ENCODE peak calls at places on chromosomes 16 and 17, in nine cellular contexts. One of them, this sample, is unnamed.
A peak's percentile ranks its signal among the peaks of the same experiment; 100 is the strongest.

GRCh38 chr17:37220609-37220953 is 155.2 kb upstream of the C17orf78 start:
- DNase-seq in endothelial cell of umbilical vein: peak; percentile 49
- DNase-seq in sigmoid colon: no peak
- DNase-seq in prostate gland: no peak
- DNase-seq in breast epithelium: no peak
- DNase-seq in transverse colon: peak; percentile 9
- DNase-seq in SK-N-MC: no peak
- DNase-seq in H1: no peak
- DNase-seq in Panc1: no peak
- DNase-seq in this sample: no peak

GRCh38 chr17:8803531-8804416 is 4.6 kb upstream of the MFSD6L start:
- DNase-seq in endothelial cell of umbilical vein: no peak
- DNase-seq in sigmoid colon: no peak
- DNase-seq in prostate gland: no peak
- DNase-seq in breast epithelium: no peak
- DNase-seq in transverse colon: no peak
- DNase-seq in SK-N-MC: no peak
- DNase-seq in H1: no peak
- DNase-seq in Panc1: no peak
- DNase-seq in this sample: no peak

GRCh38 chr16:4617880-4618279 is 3.2 kb upstream of the UBALD1 start:
- DNase-seq in endothelial cell of umbilical vein: no peak
- DNase-seq in sigmoid colon: no peak
- DNase-seq in prostate gland: no peak
- DNase-seq in breast epithelium: no peak
- DNase-seq in transverse colon: no peak
- DNase-seq in SK-N-MC: no peak
- DNase-seq in H1: no peak
- DNase-seq in Panc1: no peak
- DNase-seq in this sample: no peak

GRCh38 chr16:75854117-75854516 is 127.8 kb upstream of the CPHXL start:
- DNase-seq in endothelial cell of umbilical vein: no peak
- DNase-seq in sigmoid colon: no peak
- DNase-seq in prostate gland: no peak
- DNase-seq in breast epithelium: no peak
- DNase-seq in transverse colon: no peak
- DNase-seq in SK-N-MC: no peak
- DNase-seq in H1: no peak
- DNase-seq in Panc1: no peak
- DNase-seq in this sample: no peak

GRCh38 chr16:48494742-48495141 is 109.5 kb upstream of the SIAH1 start:
- DNase-seq in endothelial cell of umbilical vein: no peak
- DNase-seq in sigmoid colon: no peak
- DNase-seq in prostate gland: no peak
- DNase-seq in breast epithelium: no peak
- DNase-seq in transverse colon: no peak
- DNase-seq in SK-N-MC: no peak
- DNase-seq in H1: no peak
- DNase-seq in Panc1: no peak
- DNase-seq in this sample: no peak

GRCh38 chr16:3878610-3879009 is 1.9 kb downstream of the CREBBP start:
- DNase-seq in endothelial cell of umbilical vein: no peak
- DNase-seq in sigmoid colon: no peak
- DNase-seq in prostate gland: no peak
- DNase-seq in breast epithelium: no peak
- DNase-seq in transverse colon: no peak
- DNase-seq in SK-N-MC: no peak
- DNase-seq in H1: no peak
- DNase-seq in Panc1: no peak
- DNase-seq in this sample: no peak

GRCh38 chr17:77890771-77891170 is 67.7 kb upstream of the TNRC6C start:
- DNase-seq in endothelial cell of umbilical vein: no peak
- DNase-seq in sigmoid colon: peak; percentile 42
- DNase-seq in prostate gland: no peak
- DNase-seq in breast epithelium: no peak
- DNase-seq in transverse colon: no peak
- DNase-seq in SK-N-MC: no peak
- DNase-seq in H1: no peak
- DNase-seq in Panc1: no peak
- DNase-seq in this sample: peak; percentile 56

GRCh38 chr16:67150058-67150832 is 553 bp downstream of the B3GNT9 start:
- DNase-seq in endothelial cell of umbilical vein: peak; percentile 63
- DNase-seq in sigmoid colon: peak; percentile 78
- DNase-seq in prostate gland: no peak
- DNase-seq in breast epithelium: no peak
- DNase-seq in transverse colon: no peak
- DNase-seq in SK-N-MC: no peak
- DNase-seq in H1: no peak
- DNase-seq in Panc1: no peak
- DNase-seq in this sample: peak; percentile 79

GRCh38 chr16:27847030-27847550 is 216.4 kb downstream of the GSG1L start:
- DNase-seq in endothelial cell of umbilical vein: peak; percentile 27
- DNase-seq in sigmoid colon: peak; percentile 33
- DNase-seq in prostate gland: no peak
- DNase-seq in breast epithelium: no peak
- DNase-seq in transverse colon: no peak
- DNase-seq in SK-N-MC: no peak
- DNase-seq in H1: no peak
- DNase-seq in Panc1: no peak
- DNase-seq in this sample: peak; percentile 14

GRCh38 chr17:20216154-20216815 is 207.1 kb downstream of the SPECC1 start:
- DNase-seq in endothelial cell of umbilical vein: no peak
- DNase-seq in sigmoid colon: no peak
- DNase-seq in prostate gland: no peak
- DNase-seq in breast epithelium: no peak
- DNase-seq in transverse colon: no peak
- DNase-seq in SK-N-MC: no peak
- DNase-seq in H1: no peak
- DNase-seq in Panc1: no peak
- DNase-seq in this sample: no peak

GRCh38 chr17:76888661-76889060 is 20.5 kb downstream of the MGAT5B start:
- DNase-seq in endothelial cell of umbilical vein: no peak
- DNase-seq in sigmoid colon: no peak
- DNase-seq in prostate gland: no peak
- DNase-seq in breast epithelium: no peak
- DNase-seq in transverse colon: no peak
- DNase-seq in SK-N-MC: no peak
- DNase-seq in H1: no peak
- DNase-seq in Panc1: no peak
- DNase-seq in this sample: peak; percentile 44

GRCh38 chr17:67246648-67247415 is 1.8 kb upstream of the HELZ start:
- DNase-seq in endothelial cell of umbilical vein: peak; percentile 28
- DNase-seq in sigmoid colon: no peak
- DNase-seq in prostate gland: peak; percentile 65
- DNase-seq in breast epithelium: peak; percentile 57
- DNase-seq in transverse colon: peak; percentile 76
- DNase-seq in SK-N-MC: no peak
- DNase-seq in H1: peak; percentile 54
- DNase-seq in Panc1: no peak
- DNase-seq in this sample: peak; percentile 75

GRCh38 chr16:31472559-31473203 is 729 bp downstream of the TGFB1I1 start:
- DNase-seq in endothelial cell of umbilical vein: peak; percentile 81
- DNase-seq in sigmoid colon: peak; percentile 99
- DNase-seq in prostate gland: no peak
- DNase-seq in breast epithelium: peak; percentile 87
- DNase-seq in transverse colon: peak; percentile 93
- DNase-seq in SK-N-MC: no peak
- DNase-seq in H1: no peak
- DNase-seq in Panc1: peak; percentile 60
- DNase-seq in this sample: peak; percentile 80

GRCh38 chr16:4682616-4683254 is 10.6 kb upstream of the NUDT16L1 start:
- DNase-seq in endothelial cell of umbilical vein: no peak
- DNase-seq in sigmoid colon: peak; percentile 77
- DNase-seq in prostate gland: peak; percentile 64
- DNase-seq in breast epithelium: no peak
- DNase-seq in transverse colon: no peak
- DNase-seq in SK-N-MC: no peak
- DNase-seq in H1: peak; percentile 50
- DNase-seq in Panc1: no peak
- DNase-seq in this sample: peak; percentile 87

GRCh38 chr17:59353106-59353854 is 21.8 kb downstream of the YPEL2 start:
- DNase-seq in endothelial cell of umbilical vein: no peak
- DNase-seq in sigmoid colon: no peak
- DNase-seq in prostate gland: no peak
- DNase-seq in breast epithelium: no peak
- DNase-seq in transverse colon: no peak
- DNase-seq in SK-N-MC: no peak
- DNase-seq in H1: no peak
- DNase-seq in Panc1: no peak
- DNase-seq in this sample: no peak

GRCh38 chr17:65054602-65055001 is 1.9 kb downstream of the GNA13 start:
- DNase-seq in endothelial cell of umbilical vein: no peak
- DNase-seq in sigmoid colon: no peak
- DNase-seq in prostate gland: no peak
- DNase-seq in breast epithelium: no peak
- DNase-seq in transverse colon: no peak
- DNase-seq in SK-N-MC: no peak
- DNase-seq in H1: no peak
- DNase-seq in Panc1: no peak
- DNase-seq in this sample: no peak

DNA sequence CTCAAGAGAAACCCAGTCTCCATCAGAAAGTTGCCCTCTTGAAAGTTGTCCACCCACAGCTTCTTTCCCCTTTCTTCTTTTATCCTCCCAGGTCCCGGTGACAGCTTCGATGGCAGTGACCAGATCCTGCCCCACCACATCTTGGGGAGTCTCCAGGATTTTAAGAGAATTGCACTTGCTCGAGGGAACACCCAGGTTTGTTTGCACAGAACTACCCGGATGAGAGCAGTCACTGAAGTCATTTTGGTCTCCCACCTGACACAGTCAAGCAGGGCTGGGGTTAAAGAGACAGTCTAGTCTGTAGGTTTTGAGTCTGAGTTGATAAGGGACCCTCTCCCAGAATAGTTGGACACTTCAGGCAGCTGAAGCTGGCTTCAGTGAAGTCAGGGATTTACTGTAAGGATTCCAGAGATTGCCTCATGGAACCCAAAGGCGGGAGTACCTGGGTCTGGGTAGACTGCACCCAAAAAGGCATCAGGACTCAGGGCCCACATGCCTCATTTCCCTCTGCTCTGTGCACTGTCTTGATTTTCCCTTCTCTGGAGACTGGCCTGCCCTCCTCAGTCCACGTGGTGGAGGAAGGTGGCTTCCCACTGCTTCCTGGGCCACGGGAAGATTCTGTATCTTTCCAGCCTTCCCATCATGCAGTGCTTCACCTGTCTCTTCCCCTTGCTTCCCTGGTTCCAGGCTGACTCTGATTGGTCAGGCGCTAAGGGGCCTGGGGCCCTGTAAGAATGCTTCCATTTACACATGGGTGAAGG is 9.4 kb downstream of the MYCBPAP start:
- DNase-seq in endothelial cell of umbilical vein: no peak
- DNase-seq in sigmoid colon: no peak
- DNase-seq in prostate gland: no peak
- DNase-seq in breast epithelium: no peak
- DNase-seq in transverse colon: no peak
- DNase-seq in SK-N-MC: no peak
- DNase-seq in H1: no peak
- DNase-seq in Panc1: no peak
- DNase-seq in this sample: no peak
- TF ChIP-seq POLR2AphosphoS5 in endothelial cell of umbilical vein: no peak
- TF ChIP-seq POLR2AphosphoS5 in sigmoid colon: no peak
- TF ChIP-seq POLR2AphosphoS5 in prostate gland: no peak
- TF ChIP-seq POLR2AphosphoS5 in breast epithelium: no peak
- TF ChIP-seq POLR2AphosphoS5 in transverse colon: no peak
- TF ChIP-seq POLR2AphosphoS5 in SK-N-MC: no peak
- TF ChIP-seq POLR2AphosphoS5 in H1: no peak
- TF ChIP-seq POLR2AphosphoS5 in Panc1: no peak
- TF ChIP-seq POLR2AphosphoS5 in this sample: no peak

DNA sequence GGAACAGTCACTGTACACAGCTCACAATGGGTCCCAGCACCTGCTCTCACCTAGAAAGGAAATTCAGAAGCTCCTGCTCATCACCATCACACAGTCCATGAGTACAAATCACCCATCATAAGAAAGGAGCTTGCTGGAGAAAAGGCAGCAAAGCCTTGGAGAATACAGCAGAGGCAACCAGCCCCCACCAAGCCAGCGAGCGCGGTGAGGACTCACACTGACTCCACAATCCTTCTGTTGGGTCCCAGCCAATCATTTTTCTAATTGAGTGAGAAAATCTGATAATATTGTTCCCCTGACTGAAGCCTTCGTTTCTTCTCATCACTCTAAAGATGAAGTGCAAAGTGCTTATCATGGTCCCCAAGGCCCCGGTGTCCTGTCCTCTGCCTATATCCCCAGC is 298.3 kb downstream of the SLC39A11 start:
- DNase-seq in endothelial cell of umbilical vein: no peak
- DNase-seq in sigmoid colon: no peak
- DNase-seq in prostate gland: no peak
- DNase-seq in breast epithelium: no peak
- DNase-seq in transverse colon: no peak
- DNase-seq in SK-N-MC: no peak
- DNase-seq in H1: no peak
- DNase-seq in Panc1: no peak
- DNase-seq in this sample: no peak
- H3K9me3 ChIP-seq in endothelial cell of umbilical vein: no peaks in the 10 kb centered on the region
- H3K9me3 ChIP-seq in sigmoid colon: peaks cover 3% of the 10 kb centered on the region
- H3K9me3 ChIP-seq in prostate gland: no peaks in the 10 kb centered on the region
- H3K9me3 ChIP-seq in breast epithelium: peaks cover 20% of the 10 kb centered on the region
- H3K9me3 ChIP-seq in transverse colon: no peaks in the 10 kb centered on the region
- H3K9me3 ChIP-seq in SK-N-MC: no peaks in the 10 kb centered on the region
- H3K9me3 ChIP-seq in H1: peaks cover 3% of the 10 kb centered on the region
- H3K9me3 ChIP-seq in Panc1: no peaks in the 10 kb centered on the region
- H3K9me3 ChIP-seq in this sample: peaks cover 5% of the 10 kb centered on the region

DNA sequence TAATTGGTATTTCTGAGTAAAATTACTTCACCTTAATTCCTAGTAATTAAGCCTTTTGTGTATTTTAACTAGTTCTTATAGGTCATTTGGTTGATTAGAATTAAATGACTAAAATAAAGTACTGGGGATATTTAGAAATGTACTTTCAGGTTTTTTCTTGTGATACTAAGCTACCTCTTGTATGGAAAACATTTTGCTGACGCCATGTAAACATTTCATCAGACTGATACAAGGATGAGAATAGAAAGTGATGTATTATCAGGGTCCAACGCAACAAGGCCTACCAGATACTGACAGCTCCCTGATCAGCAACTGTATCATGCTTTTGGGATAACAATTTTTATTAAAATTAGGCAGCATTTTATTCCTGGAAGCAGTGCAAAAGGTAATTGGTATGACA is 1.7 kb downstream of the SMARCE1 start:
- DNase-seq in endothelial cell of umbilical vein: no peak
- DNase-seq in sigmoid colon: no peak
- DNase-seq in prostate gland: no peak
- DNase-seq in breast epithelium: no peak
- DNase-seq in transverse colon: no peak
- DNase-seq in SK-N-MC: no peak
- DNase-seq in H1: no peak
- DNase-seq in Panc1: no peak
- DNase-seq in this sample: no peak
- TF ChIP-seq POLR2AphosphoS5 in endothelial cell of umbilical vein: no peak
- TF ChIP-seq POLR2AphosphoS5 in sigmoid colon: no peak
- TF ChIP-seq POLR2AphosphoS5 in prostate gland: no peak
- TF ChIP-seq POLR2AphosphoS5 in breast epithelium: no peak
- TF ChIP-seq POLR2AphosphoS5 in transverse colon: no peak
- TF ChIP-seq POLR2AphosphoS5 in SK-N-MC: no peak
- TF ChIP-seq POLR2AphosphoS5 in H1: no peak
- TF ChIP-seq POLR2AphosphoS5 in Panc1: no peak
- TF ChIP-seq POLR2AphosphoS5 in this sample: no peak

DNA sequence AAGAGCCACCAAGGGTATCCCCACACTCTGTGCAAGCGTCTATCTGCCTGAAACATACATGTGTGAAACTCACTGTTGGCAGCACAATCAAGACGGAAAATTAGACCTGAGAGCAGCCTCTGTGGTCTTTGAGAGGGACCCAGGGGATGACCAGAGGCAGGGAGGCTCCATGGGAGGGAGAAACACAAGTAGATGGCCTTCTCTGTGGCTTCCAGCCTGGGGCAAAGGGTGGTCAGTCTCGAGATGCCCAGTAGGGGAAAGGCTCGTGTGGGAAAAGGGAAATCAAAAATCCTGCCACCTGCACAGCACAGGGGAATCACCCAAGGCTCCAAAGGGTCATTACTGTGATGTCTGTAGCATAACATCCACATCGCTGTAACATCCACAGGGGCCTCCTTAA is 823.3 kb downstream of the KCNJ18 start:
- DNase-seq in endothelial cell of umbilical vein: no peak
- DNase-seq in sigmoid colon: no peak
- DNase-seq in prostate gland: no peak
- DNase-seq in breast epithelium: no peak
- DNase-seq in transverse colon: no peak
- DNase-seq in SK-N-MC: no peak
- DNase-seq in H1: no peak
- DNase-seq in Panc1: no peak
- DNase-seq in this sample: no peak
- H3K9me3 ChIP-seq in endothelial cell of umbilical vein: peaks cover 3% of the 10 kb centered on the region
- H3K9me3 ChIP-seq in sigmoid colon: no peaks in the 10 kb centered on the region
- H3K9me3 ChIP-seq in prostate gland: no peaks in the 10 kb centered on the region
- H3K9me3 ChIP-seq in breast epithelium: peaks cover 7% of the 10 kb centered on the region
- H3K9me3 ChIP-seq in transverse colon: no peaks in the 10 kb centered on the region
- H3K9me3 ChIP-seq in SK-N-MC: no peaks in the 10 kb centered on the region
- H3K9me3 ChIP-seq in H1: peaks cover 31% of the 10 kb centered on the region
- H3K9me3 ChIP-seq in Panc1: no peaks in the 10 kb centered on the region
- H3K9me3 ChIP-seq in this sample: no peaks in the 10 kb centered on the region

This sample was measured in spleen.